ENCODE peak calls at places on chromosome 13, in nine cellular contexts. C, K, X, M, R, A, V, F and S are unnamed samples.
A peak's percentile ranks its signal among the peaks of the same experiment; 100 is the strongest.

GRCh38 chr13:49497272-49497671 is 1.5 kb downstream of the PHF11 start:
- DNase-seq in C (no peak), M (no peak), A (no peak), R (no peak), F (no peak), V (no peak), K (no peak), X (no peak), S (no peak)

GRCh38 chr13:79995334-79995733 is 345.6 kb downstream of the SPRY2 start:
- DNase-seq in K (no peak), C (no peak), V (peak; percentile 93), X (no peak), M (no peak), F (no peak), R (peak; percentile 66), A (no peak), S (no peak)

GRCh38 chr13:29849071-29849541 is 1.3 kb downstream of the UBL3 start:
- DNase-seq in F (peak; percentile 25), K (no peak), R (peak; percentile 22), X (no peak), C (peak; percentile 41), A (peak; percentile 23), M (no peak), V (peak; percentile 53), S (no peak)

GRCh38 chr13:42581427-42581826 is 7.5 kb downstream of the TNFSF11 start:
- DNase-seq in V (no peak), R (no peak), A (no peak), M (no peak), F (no peak), C (no peak), X (no peak), K (no peak), S (no peak)

GRCh38 chr13:82962422-82962821 is 919.9 kb downstream of the SLITRK1 start:
- DNase-seq in V (no peak), R (no peak), C (no peak), F (no peak), A (no peak), M (no peak), K (no peak), X (no peak), S (no peak)

GRCh38 chr13:46040763-46041162 is 11.8 kb downstream of the ZC3H13 start:
- DNase-seq in V (no peak), K (no peak), F (no peak), X (no peak), A (no peak), R (peak; percentile 10), M (no peak), C (no peak), S (no peak)

GRCh38 chr13:107680115-107680514 is 535.2 kb downstream of the LIG4 start:
- DNase-seq in K (no peak), C (peak; percentile 34), V (no peak), F (no peak), A (no peak), X (no peak), R (peak; percentile 5), M (no peak), S (no peak)

GRCh38 chr13:47175172-47175806 is 278.4 kb upstream of the HTR2A start:
- DNase-seq in M (no peak), A (no peak), R (peak; percentile 65), C (no peak), K (no peak), X (no peak), F (no peak), V (peak; percentile 68), S (no peak)

GRCh38 chr13:26847281-26847680 is 86.7 kb upstream of the GPR12 start:
- DNase-seq in X (no peak), R (no peak), K (peak; percentile 34), A (no peak), F (no peak), V (no peak), C (no peak), M (no peak), S (no peak)

GRCh38 chr13:34349091-34349722 is 531.3 kb downstream of the RFC3 start:
- DNase-seq in A (no peak), V (peak; percentile 85), R (peak; percentile 94), F (no peak), K (no peak), X (no peak), M (no peak), C (no peak), S (no peak)

GRCh38 chr13:50951366-50951765 is 41.8 kb downstream of the RNASEH2B start:
- DNase-seq in R (peak; percentile 48), C (no peak), X (no peak), K (no peak), F (no peak), M (no peak), A (no peak), V (no peak), S (no peak)

GRCh38 chr13:23739597-23739996 is 149.6 kb downstream of the MIPEP start:
- DNase-seq in C (peak; percentile 37), M (no peak), F (no peak), V (no peak), R (peak; percentile 8), K (no peak), A (no peak), X (no peak), S (no peak)

GRCh38 chr13:35964764-35965163 is 166.4 kb downstream of the DCLK1 start:
- DNase-seq in R (peak; percentile 73), M (no peak), C (no peak), A (no peak), K (no peak), V (no peak), X (no peak), F (no peak), S (no peak)

GRCh38 chr13:23599083-23599925 is 29.1 kb downstream of the TNFRSF19 start:
- DNase-seq in C (no peak), X (no peak), V (no peak), M (no peak), F (no peak), R (no peak), A (no peak), K (peak; percentile 43), S (no peak)